ENCODE peak calls at places on chromosomes 12 and 14, in nine cellular contexts. P, L, D, V, X, R, C, F and U are unnamed samples.

GRCh38 chr12:53985358-53985899 is 483 bp downstream of the HOXC10 start:
- DNase-seq in F (no peak), C (no peak), X (no peak), P (no peak), L (no peak), R (no peak), V (peak; percentile 74), D (no peak), U (no peak)

GRCh38 chr12:105170139-105170538 is 62.6 kb downstream of the WASHC4 start:
- DNase-seq in L (no peak), R (no peak), P (no peak), C (no peak), D (no peak), X (no peak), V (no peak), F (no peak), U (no peak)

GRCh38 chr12:49825360-49825970 is 2.7 kb downstream of the NCKAP5L start:
- DNase-seq in R (no peak), P (no peak), D (peak; percentile 75), V (peak; percentile 72), F (no peak), X (peak; percentile 71), C (peak; percentile 86), L (peak; percentile 73), U (peak; percentile 51)

GRCh38 chr12:25421651-25422150 is 131.4 kb downstream of the LMNTD1 start:
- DNase-seq in L (peak; percentile 24), D (no peak), V (no peak), F (no peak), X (no peak), P (no peak), C (peak; percentile 52), R (no peak), U (no peak)

GRCh38 chr12:97595936-97596335 is 133.3 kb downstream of the RMST start:
- DNase-seq in R (no peak), V (no peak), C (no peak), F (no peak), X (no peak), L (no peak), D (no peak), P (no peak), U (no peak)

GRCh38 chr12:107134558-107134957 is 41.2 kb upstream of the CRY1 start:
- DNase-seq in X (peak; percentile 50), P (no peak), F (peak; percentile 75), L (no peak), C (peak; percentile 25), V (no peak), R (no peak), D (no peak), U (no peak)

GRCh38 chr12:89433634-89434033 is 81.3 kb upstream of the DUSP6 start:
- DNase-seq in C (peak; percentile 53), L (peak; percentile 47), D (no peak), P (no peak), F (no peak), R (no peak), X (no peak), V (no peak), U (peak; percentile 63)

GRCh38 chr14:89027097-89027740 is 202.8 kb downstream of the TTC8 start:
- DNase-seq in D (peak; percentile 69), R (no peak), C (peak; percentile 28), P (peak; percentile 46), V (peak; percentile 72), F (peak; percentile 13), L (peak; percentile 33), X (peak; percentile 16), U (peak; percentile 33)

GRCh38 chr12:131853832-131854797 is 25.9 kb downstream of the MMP17 start:
- DNase-seq in P (no peak), X (no peak), F (no peak), R (no peak), V (peak; percentile 42), L (no peak), D (no peak), C (no peak), U (no peak)

GRCh38 chr12:131856366-131857097 is 28.3 kb downstream of the MMP17 start:
- DNase-seq in D (no peak), F (no peak), V (no peak), P (no peak), C (no peak), X (no peak), R (no peak), L (no peak), U (no peak)

GRCh38 chr12:131855521-131856142 is 27.4 kb downstream of the MMP17 start:
- DNase-seq in D (no peak), V (no peak), C (no peak), P (no peak), L (no peak), R (no peak), F (no peak), X (no peak), U (no peak)

GRCh38 chr12:131852551-131853299 is 24.5 kb downstream of the MMP17 start:
- DNase-seq in D (no peak), X (peak; percentile 42), P (no peak), F (no peak), C (no peak), R (no peak), L (peak; percentile 26), V (peak; percentile 28), U (peak; percentile 49)

DNA sequence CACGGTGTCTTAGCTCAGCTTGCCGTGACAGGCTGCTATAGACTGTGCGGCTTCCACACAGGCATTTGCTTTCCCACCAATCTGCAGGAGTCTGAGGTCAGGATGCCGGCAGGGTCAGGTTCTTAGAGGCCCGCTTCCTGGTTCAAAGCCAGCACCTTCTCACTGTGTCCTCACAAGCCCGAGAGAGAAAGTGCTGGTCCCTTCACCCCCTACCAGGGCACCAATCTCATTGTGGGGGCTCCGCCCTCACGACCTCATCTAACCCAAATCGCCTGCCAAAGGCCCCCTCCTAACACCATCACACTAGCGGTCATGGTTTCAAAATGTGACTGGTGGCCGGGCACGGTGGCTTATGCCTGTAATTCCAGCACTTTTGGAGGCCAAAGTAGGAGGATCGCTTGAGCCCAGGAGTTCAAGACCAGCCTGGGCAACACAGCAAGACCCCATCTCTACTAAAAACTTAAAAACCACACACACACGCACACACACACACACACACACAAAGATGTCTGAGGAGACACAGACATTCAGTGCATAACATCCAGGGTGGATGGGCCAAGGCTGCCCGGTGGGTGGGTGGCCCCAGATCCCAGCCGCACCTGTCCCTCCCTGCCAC is 26.8 kb downstream of the MMP17 start:
- DNase-seq in L (no peak), R (no peak), D (no peak), P (no peak), V (no peak), F (no peak), C (no peak), X (no peak), U (no peak)
- TF ChIP-seq CTCF in L (no peak), R (no peak), D (no peak), P (no peak), V (no peak), F (no peak), C (no peak), X (no peak), U (no peak)

GRCh38 chr12:12811343-12811742 is 1.8 kb upstream of the DDX47 start:
- DNase-seq in F (no peak), P (no peak), V (no peak), L (no peak), D (no peak), R (no peak), C (no peak), X (no peak), U (no peak)

GRCh38 chr12:12806784-12807516 is 6.2 kb upstream of the DDX47 start:
- DNase-seq in F (no peak), C (no peak), D (no peak), X (no peak), V (no peak), R (no peak), L (no peak), P (no peak), U (no peak)

GRCh38 chr12:12804432-12804886 is 8.7 kb upstream of the DDX47 start:
- DNase-seq in V (no peak), L (peak; percentile 95), X (no peak), R (no peak), C (peak; percentile 94), D (no peak), P (no peak), F (peak; percentile 70), U (peak; percentile 93)

GRCh38 chr12:12810507-12811143 is 2.5 kb upstream of the DDX47 start:
- DNase-seq in P (no peak), V (no peak), D (no peak), F (no peak), L (no peak), X (no peak), C (no peak), R (no peak), U (no peak)

GRCh38 chr12:12807970-12808702 is 5.0 kb upstream of the DDX47 start:
- DNase-seq in V (peak; percentile 62), C (peak; percentile 67), F (no peak), D (no peak), R (no peak), L (peak; percentile 71), X (peak; percentile 44), P (peak; percentile 24), U (no peak)
- H3K4me3 ChIP-seq in V (peak overlapping the region; percentile 38), C (no peak overlapping the region), F (no peak overlapping the region), D (no peak overlapping the region), R (peak overlapping the region; percentile 24), L (no peak overlapping the region), X (no peak overlapping the region), P (no peak overlapping the region), U (peak overlapping the region; percentile 5)

DNA sequence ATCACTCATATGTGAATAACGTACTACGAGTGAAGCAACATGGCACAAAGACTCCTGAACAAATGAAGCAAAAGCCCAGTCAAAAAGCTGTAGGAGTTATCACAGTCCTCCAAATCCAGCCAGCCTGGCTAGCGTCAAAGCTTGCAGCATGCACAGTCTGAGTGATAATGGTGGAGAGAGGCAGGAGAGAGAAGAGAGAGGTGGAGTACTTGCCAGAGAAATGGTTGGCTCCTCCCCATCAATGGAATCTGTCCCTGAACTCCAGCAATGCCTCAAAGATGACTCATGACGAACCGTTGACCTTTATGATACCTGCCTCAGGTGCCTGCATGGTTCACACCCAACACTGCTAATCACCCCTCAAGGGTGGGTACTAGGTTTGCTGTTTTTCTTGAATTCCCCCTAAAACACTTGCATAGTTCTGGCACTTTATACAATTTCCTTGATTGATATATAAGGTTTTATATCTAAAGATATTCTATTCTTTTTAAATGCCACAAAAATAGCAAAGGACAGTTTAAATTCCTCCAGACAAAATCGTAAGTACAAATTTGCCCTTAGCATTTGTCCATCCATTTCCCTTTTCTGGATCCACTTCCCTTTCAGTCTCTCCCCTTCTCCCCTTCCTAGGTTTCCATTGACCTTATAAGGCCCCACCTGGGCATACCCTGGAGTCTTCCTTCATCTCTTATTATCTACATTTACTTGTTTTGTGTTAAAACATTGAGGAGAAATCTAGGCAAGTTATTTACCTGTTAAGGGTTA is 10.2 kb downstream of the ARHGDIB start:
- DNase-seq in V (no peak), L (no peak), C (no peak), X (no peak), R (no peak), P (no peak), D (no peak), F (peak; percentile 68), U (no peak)
- TF ChIP-seq CTCF in V (no peak), L (no peak), C (no peak), X (no peak), R (no peak), P (no peak), D (no peak), F (no peak), U (no peak)

GRCh38 chr14:20997564-20997963 is 1.5 kb upstream of the SLC39A2 start:
- DNase-seq in F (no peak), D (no peak), C (no peak), P (no peak), X (no peak), R (no peak), L (no peak), V (no peak), U (no peak)

GRCh38 chr14:20998139-20998538 is 954 bp upstream of the SLC39A2 start:
- DNase-seq in P (no peak), V (no peak), L (no peak), D (no peak), X (no peak), F (no peak), C (no peak), R (no peak), U (no peak)

GRCh38 chr14:20996521-20996920 is 2.6 kb upstream of the SLC39A2 start:
- DNase-seq in P (no peak), X (no peak), R (no peak), V (no peak), F (no peak), D (no peak), C (no peak), L (no peak), U (no peak)

GRCh38 chr14:21001218-21001617 is 2.1 kb downstream of the SLC39A2 start:
- DNase-seq in F (no peak), L (no peak), V (no peak), X (no peak), R (no peak), D (no peak), C (no peak), P (no peak), U (no peak)

DNA sequence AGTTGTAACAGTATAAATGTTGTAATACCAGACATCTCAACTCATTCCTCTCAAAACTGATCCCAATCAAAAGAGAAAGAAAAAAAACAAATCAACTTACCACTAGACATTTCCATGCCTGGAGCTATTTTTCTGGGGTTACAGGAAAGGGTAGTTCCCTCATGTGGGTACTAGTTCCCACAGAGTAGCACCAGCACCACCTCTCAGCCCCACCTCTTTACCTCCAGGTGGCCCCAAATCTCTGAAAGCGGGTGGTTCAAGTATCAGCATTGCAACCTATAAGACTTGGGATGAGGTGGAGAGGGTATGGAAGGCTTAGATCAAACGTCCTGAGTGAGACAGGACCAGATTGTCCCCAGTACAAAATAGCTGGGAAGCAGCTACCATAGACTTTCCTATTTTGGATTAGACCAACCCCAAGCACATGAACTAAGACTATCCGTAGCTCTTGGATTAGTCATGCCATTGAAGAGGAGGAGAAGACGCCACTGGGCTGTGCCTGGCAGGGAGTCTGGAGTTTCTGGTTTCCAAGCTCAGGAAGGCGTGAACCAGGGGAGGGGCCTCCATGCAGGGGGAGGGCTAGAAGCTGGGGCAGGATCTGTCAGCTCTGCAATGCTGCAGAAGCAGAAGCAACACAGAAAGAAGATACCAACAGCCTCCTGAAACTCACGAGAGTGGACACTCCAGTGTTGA is at the start of gene SLC39A2:
- DNase-seq in C (peak; percentile 80), V (no peak), P (no peak), R (no peak), L (peak; percentile 60), X (no peak), F (peak; percentile 33), D (no peak), U (peak; percentile 77)
- H3K4me3 ChIP-seq in C (no peak within 1 kb of the TSS), V (no peak within 1 kb of the TSS), P (no peak within 1 kb of the TSS), R (no peak within 1 kb of the TSS), L (no peak within 1 kb of the TSS), X (no peak within 1 kb of the TSS), F (peak within 1 kb of the TSS; percentile 7), D (no peak within 1 kb of the TSS), U (no peak within 1 kb of the TSS)